ENCODE peak calls at places on chromosome 17, in eight cellular contexts. One of them, this sample, is unnamed.

GRCh38 chr17:7515912-7516610 is 31.9 kb downstream of the POLR2A start:
- DNase-seq in adrenal gland: no peak
- DNase-seq in AG08396: no peak
- DNase-seq in GM12864: no peak
- DNase-seq in astrocyte of the spinal cord: no peak
- DNase-seq in tibial nerve: no peak
- DNase-seq in non-pigmented ciliary epithelial cell: no peak
- DNase-seq in NCI-H1417: no peak
- DNase-seq in this sample: no peak

GRCh38 chr17:74055508-74056160 is 147.8 kb upstream of the RPL38 start:
- DNase-seq in non-pigmented ciliary epithelial cell: no peak
- DNase-seq in GM12864: no peak
- DNase-seq in adrenal gland: no peak
- DNase-seq in astrocyte of the spinal cord: no peak
- DNase-seq in AG08396: no peak
- DNase-seq in tibial nerve: no peak
- DNase-seq in NCI-H1417: peak
- DNase-seq in this sample: no peak

GRCh38 chr17:77369544-77369971 is 228.8 kb downstream of the SEC14L1 start:
- DNase-seq in non-pigmented ciliary epithelial cell: no peak
- DNase-seq in tibial nerve: no peak
- DNase-seq in NCI-H1417: no peak
- DNase-seq in GM12864: no peak
- DNase-seq in AG08396: no peak
- DNase-seq in astrocyte of the spinal cord: no peak
- DNase-seq in adrenal gland: no peak
- DNase-seq in this sample: no peak

GRCh38 chr17:48543854-48544355 is 1.0 kb downstream of the HOXB2 start:
- DNase-seq in adrenal gland: no peak
- DNase-seq in AG08396: no peak
- DNase-seq in astrocyte of the spinal cord: no peak
- DNase-seq in tibial nerve: no peak
- DNase-seq in GM12864: no peak
- DNase-seq in non-pigmented ciliary epithelial cell: no peak
- DNase-seq in NCI-H1417: no peak
- DNase-seq in this sample: no peak

GRCh38 chr17:65438708-65439294 is 122.6 kb downstream of the AXIN2 start:
- DNase-seq in AG08396: peak
- DNase-seq in astrocyte of the spinal cord: no peak
- DNase-seq in non-pigmented ciliary epithelial cell: no peak
- DNase-seq in tibial nerve: no peak
- DNase-seq in GM12864: peak
- DNase-seq in adrenal gland: no peak
- DNase-seq in NCI-H1417: no peak
- DNase-seq in this sample: no peak

GRCh38 chr17:17545031-17545820 is 46.3 kb downstream of the PEMT start:
- DNase-seq in NCI-H1417: no peak
- DNase-seq in tibial nerve: no peak
- DNase-seq in AG08396: peak
- DNase-seq in non-pigmented ciliary epithelial cell: peak
- DNase-seq in adrenal gland: no peak
- DNase-seq in GM12864: no peak
- DNase-seq in astrocyte of the spinal cord: peak
- DNase-seq in this sample: no peak

GRCh38 chr17:1709971-1710806 is at the start of gene TLCD2:
- DNase-seq in GM12864: no peak
- DNase-seq in tibial nerve: peak
- DNase-seq in adrenal gland: peak
- DNase-seq in non-pigmented ciliary epithelial cell: no peak
- DNase-seq in AG08396: peak
- DNase-seq in NCI-H1417: no peak
- DNase-seq in astrocyte of the spinal cord: peak
- DNase-seq in this sample: peak

GRCh38 chr17:70006159-70006558 is 68.9 kb upstream of the KCNJ16 start:
- DNase-seq in adrenal gland: no peak
- DNase-seq in non-pigmented ciliary epithelial cell: no peak
- DNase-seq in AG08396: no peak
- DNase-seq in NCI-H1417: no peak
- DNase-seq in astrocyte of the spinal cord: peak
- DNase-seq in GM12864: no peak
- DNase-seq in tibial nerve: no peak
- DNase-seq in this sample: no peak

GRCh38 chr17:49260011-49260921 is 29.7 kb upstream of the PHOSPHO1 start:
- DNase-seq in non-pigmented ciliary epithelial cell: peak
- DNase-seq in adrenal gland: peak
- DNase-seq in GM12864: peak
- DNase-seq in AG08396: peak
- DNase-seq in tibial nerve: peak
- DNase-seq in astrocyte of the spinal cord: peak
- DNase-seq in NCI-H1417: no peak
- DNase-seq in this sample: peak

GRCh38 chr17:49327835-49328784 is 33.9 kb downstream of the ZNF652 start:
- DNase-seq in NCI-H1417: no peak
- DNase-seq in AG08396: no peak
- DNase-seq in adrenal gland: no peak
- DNase-seq in tibial nerve: no peak
- DNase-seq in non-pigmented ciliary epithelial cell: no peak
- DNase-seq in GM12864: no peak
- DNase-seq in astrocyte of the spinal cord: peak
- DNase-seq in this sample: no peak

GRCh38 chr17:35709874-35710273 is 21.6 kb upstream of the RASL10B start:
- DNase-seq in astrocyte of the spinal cord: peak
- DNase-seq in AG08396: no peak
- DNase-seq in adrenal gland: no peak
- DNase-seq in tibial nerve: no peak
- DNase-seq in non-pigmented ciliary epithelial cell: no peak
- DNase-seq in GM12864: no peak
- DNase-seq in NCI-H1417: no peak
- DNase-seq in this sample: no peak

GRCh38 chr17:77285594-77286390 is 145.0 kb downstream of the SEC14L1 start:
- DNase-seq in tibial nerve: no peak
- DNase-seq in astrocyte of the spinal cord: peak
- DNase-seq in GM12864: no peak
- DNase-seq in AG08396: peak
- DNase-seq in adrenal gland: peak
- DNase-seq in NCI-H1417: no peak
- DNase-seq in non-pigmented ciliary epithelial cell: peak
- DNase-seq in this sample: peak

GRCh38 chr17:76261421-76262215 is 3.5 kb upstream of the UBALD2 start:
- DNase-seq in NCI-H1417: no peak
- DNase-seq in AG08396: no peak
- DNase-seq in adrenal gland: no peak
- DNase-seq in astrocyte of the spinal cord: peak
- DNase-seq in GM12864: peak
- DNase-seq in tibial nerve: no peak
- DNase-seq in non-pigmented ciliary epithelial cell: no peak
- DNase-seq in this sample: no peak

GRCh38 chr17:20273741-20274500 is 193.4 kb downstream of the LGALS9B start:
- DNase-seq in non-pigmented ciliary epithelial cell: no peak
- DNase-seq in adrenal gland: no peak
- DNase-seq in astrocyte of the spinal cord: no peak
- DNase-seq in tibial nerve: no peak
- DNase-seq in NCI-H1417: no peak
- DNase-seq in GM12864: no peak
- DNase-seq in AG08396: no peak
- DNase-seq in this sample: no peak

GRCh38 chr17:57442914-57443571 is 186.7 kb downstream of the MSI2 start:
- DNase-seq in GM12864: no peak
- DNase-seq in astrocyte of the spinal cord: peak
- DNase-seq in tibial nerve: no peak
- DNase-seq in AG08396: no peak
- DNase-seq in adrenal gland: peak
- DNase-seq in NCI-H1417: no peak
- DNase-seq in non-pigmented ciliary epithelial cell: no peak
- DNase-seq in this sample: peak

This sample was measured in H54.